ENCODE peak calls at places on chromosomes 16 and 17, in five cellular contexts. One of them, this sample, is unnamed.

GRCh38 chr17:81436294-81436849 is 41.1 kb downstream of the BAHCC1 start:
- DNase-seq in activated CD4-positive, alpha-beta T cell treated with anti-CD3 and anti-CD28 coated beads, Interleukin-2, amount 10 ng/mL, durations not matched to agents 7 days and 5 days: no peak
- DNase-seq in CD8-positive, alpha-beta T cell: no peak
- DNase-seq in body of pancreas: no peak
- DNase-seq in ascending aorta: no peak
- DNase-seq in this sample: no peak

GRCh38 chr16:85352221-85352620 is 239.9 kb upstream of the CIBAR2 start:
- DNase-seq in CD8-positive, alpha-beta T cell: no peak
- DNase-seq in activated CD4-positive, alpha-beta T cell treated with anti-CD3 and anti-CD28 coated beads, Interleukin-2, amount 10 ng/mL, durations not matched to agents 7 days and 5 days: no peak
- DNase-seq in ascending aorta: no peak
- DNase-seq in body of pancreas: no peak
- DNase-seq in this sample: no peak

GRCh38 chr17:15121426-15121825 is 143.7 kb downstream of the PMP22 start:
- DNase-seq in ascending aorta: no peak
- DNase-seq in CD8-positive, alpha-beta T cell: no peak
- DNase-seq in activated CD4-positive, alpha-beta T cell treated with anti-CD3 and anti-CD28 coated beads, Interleukin-2, amount 10 ng/mL, durations not matched to agents 7 days and 5 days: no peak
- DNase-seq in body of pancreas: no peak
- DNase-seq in this sample: no peak

GRCh38 chr16:72493681-72494415 is 321.9 kb upstream of the PMFBP1 start:
- DNase-seq in ascending aorta: no peak
- DNase-seq in body of pancreas: no peak
- DNase-seq in activated CD4-positive, alpha-beta T cell treated with anti-CD3 and anti-CD28 coated beads, Interleukin-2, amount 10 ng/mL, durations not matched to agents 7 days and 5 days: no peak
- DNase-seq in CD8-positive, alpha-beta T cell: no peak
- DNase-seq in this sample: no peak

GRCh38 chr16:11297492-11298142 is 16.5 kb upstream of the PRM1 start:
- DNase-seq in activated CD4-positive, alpha-beta T cell treated with anti-CD3 and anti-CD28 coated beads, Interleukin-2, amount 10 ng/mL, durations not matched to agents 7 days and 5 days: peak; percentile 90
- DNase-seq in body of pancreas: peak; percentile 89
- DNase-seq in CD8-positive, alpha-beta T cell: peak; percentile 60
- DNase-seq in ascending aorta: peak; percentile 85
- DNase-seq in this sample: peak; percentile 86

GRCh38 chr16:17229766-17230165 is 241.0 kb downstream of the XYLT1 start:
- DNase-seq in activated CD4-positive, alpha-beta T cell treated with anti-CD3 and anti-CD28 coated beads, Interleukin-2, amount 10 ng/mL, durations not matched to agents 7 days and 5 days: no peak
- DNase-seq in ascending aorta: no peak
- DNase-seq in CD8-positive, alpha-beta T cell: no peak
- DNase-seq in body of pancreas: no peak
- DNase-seq in this sample: no peak

GRCh38 chr16:85347213-85347591 is 234.9 kb upstream of the CIBAR2 start:
- DNase-seq in body of pancreas: no peak
- DNase-seq in activated CD4-positive, alpha-beta T cell treated with anti-CD3 and anti-CD28 coated beads, Interleukin-2, amount 10 ng/mL, durations not matched to agents 7 days and 5 days: peak; percentile 10
- DNase-seq in ascending aorta: no peak
- DNase-seq in CD8-positive, alpha-beta T cell: no peak
- DNase-seq in this sample: no peak

GRCh38 chr17:33463887-33464286 is 170.8 kb upstream of the ASIC2 start:
- DNase-seq in CD8-positive, alpha-beta T cell: no peak
- DNase-seq in ascending aorta: no peak
- DNase-seq in activated CD4-positive, alpha-beta T cell treated with anti-CD3 and anti-CD28 coated beads, Interleukin-2, amount 10 ng/mL, durations not matched to agents 7 days and 5 days: no peak
- DNase-seq in body of pancreas: no peak
- DNase-seq in this sample: no peak

GRCh38 chr16:19128454-19129210 is 14.9 kb downstream of the ITPRIPL2 start:
- DNase-seq in CD8-positive, alpha-beta T cell: no peak
- DNase-seq in ascending aorta: no peak
- DNase-seq in activated CD4-positive, alpha-beta T cell treated with anti-CD3 and anti-CD28 coated beads, Interleukin-2, amount 10 ng/mL, durations not matched to agents 7 days and 5 days: no peak
- DNase-seq in body of pancreas: no peak
- DNase-seq in this sample: no peak

GRCh38 chr17:79979841-79980215 is 55.8 kb downstream of the TBC1D16 start:
- DNase-seq in body of pancreas: peak; percentile 3
- DNase-seq in activated CD4-positive, alpha-beta T cell treated with anti-CD3 and anti-CD28 coated beads, Interleukin-2, amount 10 ng/mL, durations not matched to agents 7 days and 5 days: no peak
- DNase-seq in ascending aorta: no peak
- DNase-seq in CD8-positive, alpha-beta T cell: no peak
- DNase-seq in this sample: no peak

GRCh38 chr17:45428050-45428953 is 4.4 kb downstream of the ARHGAP27 start:
- DNase-seq in CD8-positive, alpha-beta T cell: peak; percentile 74
- DNase-seq in activated CD4-positive, alpha-beta T cell treated with anti-CD3 and anti-CD28 coated beads, Interleukin-2, amount 10 ng/mL, durations not matched to agents 7 days and 5 days: peak; percentile 79
- DNase-seq in ascending aorta: peak; percentile 82
- DNase-seq in body of pancreas: peak; percentile 83
- DNase-seq in this sample: peak; percentile 73

GRCh38 chr17:70829876-70830275 is 660.5 kb downstream of the KCNJ2 start:
- DNase-seq in CD8-positive, alpha-beta T cell: no peak
- DNase-seq in ascending aorta: no peak
- DNase-seq in activated CD4-positive, alpha-beta T cell treated with anti-CD3 and anti-CD28 coated beads, Interleukin-2, amount 10 ng/mL, durations not matched to agents 7 days and 5 days: no peak
- DNase-seq in body of pancreas: no peak
- DNase-seq in this sample: no peak

GRCh38 chr16:50534556-50534955 is 13.6 kb upstream of the NKD1 start:
- DNase-seq in ascending aorta: peak; percentile 54
- DNase-seq in CD8-positive, alpha-beta T cell: no peak
- DNase-seq in activated CD4-positive, alpha-beta T cell treated with anti-CD3 and anti-CD28 coated beads, Interleukin-2, amount 10 ng/mL, durations not matched to agents 7 days and 5 days: no peak
- DNase-seq in body of pancreas: no peak
- DNase-seq in this sample: no peak

GRCh38 chr16:89195521-89196171 is 4.7 kb downstream of the SLC22A31 start:
- DNase-seq in body of pancreas: no peak
- DNase-seq in activated CD4-positive, alpha-beta T cell treated with anti-CD3 and anti-CD28 coated beads, Interleukin-2, amount 10 ng/mL, durations not matched to agents 7 days and 5 days: no peak
- DNase-seq in ascending aorta: peak; percentile 58
- DNase-seq in CD8-positive, alpha-beta T cell: no peak
- DNase-seq in this sample: no peak

GRCh38 chr17:8830141-8830540 is 31.0 kb upstream of the MFSD6L start:
- DNase-seq in activated CD4-positive, alpha-beta T cell treated with anti-CD3 and anti-CD28 coated beads, Interleukin-2, amount 10 ng/mL, durations not matched to agents 7 days and 5 days: no peak
- DNase-seq in ascending aorta: peak; percentile 15
- DNase-seq in body of pancreas: no peak
- DNase-seq in CD8-positive, alpha-beta T cell: no peak
- DNase-seq in this sample: no peak

GRCh38 chr17:41333098-41333497 is 17.5 kb downstream of the KRT33A start:
- DNase-seq in ascending aorta: no peak
- DNase-seq in CD8-positive, alpha-beta T cell: no peak
- DNase-seq in activated CD4-positive, alpha-beta T cell treated with anti-CD3 and anti-CD28 coated beads, Interleukin-2, amount 10 ng/mL, durations not matched to agents 7 days and 5 days: no peak
- DNase-seq in body of pancreas: no peak
- DNase-seq in this sample: no peak

GRCh38 chr16:68665501-68665900 is 20.4 kb downstream of the CDH3 start:
- DNase-seq in CD8-positive, alpha-beta T cell: no peak
- DNase-seq in ascending aorta: no peak
- DNase-seq in activated CD4-positive, alpha-beta T cell treated with anti-CD3 and anti-CD28 coated beads, Interleukin-2, amount 10 ng/mL, durations not matched to agents 7 days and 5 days: no peak
- DNase-seq in body of pancreas: no peak
- DNase-seq in this sample: no peak

GRCh38 chr16:5069048-5069447 is 2.6 kb upstream of the ALG1 start:
- DNase-seq in activated CD4-positive, alpha-beta T cell treated with anti-CD3 and anti-CD28 coated beads, Interleukin-2, amount 10 ng/mL, durations not matched to agents 7 days and 5 days: no peak
- DNase-seq in body of pancreas: no peak
- DNase-seq in CD8-positive, alpha-beta T cell: no peak
- DNase-seq in ascending aorta: no peak
- DNase-seq in this sample: no peak

GRCh38 chr16:50025544-50025931 is 513 bp downstream of the CNEP1R1 start:
- DNase-seq in CD8-positive, alpha-beta T cell: peak; percentile 2
- DNase-seq in body of pancreas: no peak
- DNase-seq in activated CD4-positive, alpha-beta T cell treated with anti-CD3 and anti-CD28 coated beads, Interleukin-2, amount 10 ng/mL, durations not matched to agents 7 days and 5 days: peak; percentile 37
- DNase-seq in ascending aorta: no peak
- DNase-seq in this sample: no peak

GRCh38 chr17:65191805-65192740 is 54.9 kb downstream of the RGS9 start:
- DNase-seq in ascending aorta: no peak
- DNase-seq in CD8-positive, alpha-beta T cell: no peak
- DNase-seq in body of pancreas: no peak
- DNase-seq in activated CD4-positive, alpha-beta T cell treated with anti-CD3 and anti-CD28 coated beads, Interleukin-2, amount 10 ng/mL, durations not matched to agents 7 days and 5 days: no peak
- DNase-seq in this sample: no peak

GRCh38 chr17:65243838-65244237 is 106.7 kb downstream of the RGS9 start:
- DNase-seq in activated CD4-positive, alpha-beta T cell treated with anti-CD3 and anti-CD28 coated beads, Interleukin-2, amount 10 ng/mL, durations not matched to agents 7 days and 5 days: no peak
- DNase-seq in ascending aorta: peak; percentile 70
- DNase-seq in CD8-positive, alpha-beta T cell: no peak
- DNase-seq in body of pancreas: no peak
- DNase-seq in this sample: no peak

GRCh38 chr17:28370035-28370743 is at the start of gene VTN:
- DNase-seq in activated CD4-positive, alpha-beta T cell treated with anti-CD3 and anti-CD28 coated beads, Interleukin-2, amount 10 ng/mL, durations not matched to agents 7 days and 5 days: no peak
- DNase-seq in ascending aorta: peak; percentile 83
- DNase-seq in CD8-positive, alpha-beta T cell: no peak
- DNase-seq in body of pancreas: peak; percentile 64
- DNase-seq in this sample: no peak

GRCh38 chr16:4760221-4760910 is 6.6 kb downstream of the ZNF500 start:
- DNase-seq in CD8-positive, alpha-beta T cell: no peak
- DNase-seq in ascending aorta: no peak
- DNase-seq in activated CD4-positive, alpha-beta T cell treated with anti-CD3 and anti-CD28 coated beads, Interleukin-2, amount 10 ng/mL, durations not matched to agents 7 days and 5 days: no peak
- DNase-seq in body of pancreas: no peak
- DNase-seq in this sample: no peak

GRCh38 chr16:84044108-84044488 is 1.5 kb upstream of the SLC38A8 start:
- DNase-seq in body of pancreas: peak; percentile 39
- DNase-seq in ascending aorta: no peak
- DNase-seq in activated CD4-positive, alpha-beta T cell treated with anti-CD3 and anti-CD28 coated beads, Interleukin-2, amount 10 ng/mL, durations not matched to agents 7 days and 5 days: no peak
- DNase-seq in CD8-positive, alpha-beta T cell: no peak
- DNase-seq in this sample: no peak

GRCh38 chr17:42463976-42464400 is 5.3 kb downstream of the ATP6V0A1 start:
- DNase-seq in activated CD4-positive, alpha-beta T cell treated with anti-CD3 and anti-CD28 coated beads, Interleukin-2, amount 10 ng/mL, durations not matched to agents 7 days and 5 days: no peak
- DNase-seq in body of pancreas: no peak
- DNase-seq in CD8-positive, alpha-beta T cell: no peak
- DNase-seq in ascending aorta: no peak
- DNase-seq in this sample: no peak

GRCh38 chr17:39139137-39139516 is 12.3 kb downstream of the PLXDC1 start:
- DNase-seq in body of pancreas: no peak
- DNase-seq in CD8-positive, alpha-beta T cell: no peak
- DNase-seq in activated CD4-positive, alpha-beta T cell treated with anti-CD3 and anti-CD28 coated beads, Interleukin-2, amount 10 ng/mL, durations not matched to agents 7 days and 5 days: no peak
- DNase-seq in ascending aorta: no peak
- DNase-seq in this sample: no peak

GRCh38 chr16:86574646-86575045 is 3.7 kb upstream of the FOXL1 start:
- DNase-seq in CD8-positive, alpha-beta T cell: no peak
- DNase-seq in body of pancreas: no peak
- DNase-seq in activated CD4-positive, alpha-beta T cell treated with anti-CD3 and anti-CD28 coated beads, Interleukin-2, amount 10 ng/mL, durations not matched to agents 7 days and 5 days: no peak
- DNase-seq in ascending aorta: no peak
- DNase-seq in this sample: no peak

GRCh38 chr17:39674702-39675389 is 6.6 kb downstream of the PNMT start:
- DNase-seq in CD8-positive, alpha-beta T cell: no peak
- DNase-seq in body of pancreas: peak; percentile 58
- DNase-seq in ascending aorta: no peak
- DNase-seq in activated CD4-positive, alpha-beta T cell treated with anti-CD3 and anti-CD28 coated beads, Interleukin-2, amount 10 ng/mL, durations not matched to agents 7 days and 5 days: no peak
- DNase-seq in this sample: peak; percentile 73

GRCh38 chr16:68636818-68637217 is 8.3 kb upstream of the CDH3 start:
- DNase-seq in ascending aorta: no peak
- DNase-seq in activated CD4-positive, alpha-beta T cell treated with anti-CD3 and anti-CD28 coated beads, Interleukin-2, amount 10 ng/mL, durations not matched to agents 7 days and 5 days: no peak
- DNase-seq in body of pancreas: no peak
- DNase-seq in CD8-positive, alpha-beta T cell: no peak
- DNase-seq in this sample: no peak

GRCh38 chr16:31386157-31386984 is 6.8 kb upstream of the ITGAD start:
- DNase-seq in activated CD4-positive, alpha-beta T cell treated with anti-CD3 and anti-CD28 coated beads, Interleukin-2, amount 10 ng/mL, durations not matched to agents 7 days and 5 days: no peak
- DNase-seq in CD8-positive, alpha-beta T cell: no peak
- DNase-seq in body of pancreas: peak; percentile 70
- DNase-seq in ascending aorta: no peak
- DNase-seq in this sample: no peak

GRCh38 chr17:57862410-57862989 is 12.7 kb upstream of the MRPS23 start:
- DNase-seq in body of pancreas: no peak
- DNase-seq in CD8-positive, alpha-beta T cell: no peak
- DNase-seq in ascending aorta: no peak
- DNase-seq in activated CD4-positive, alpha-beta T cell treated with anti-CD3 and anti-CD28 coated beads, Interleukin-2, amount 10 ng/mL, durations not matched to agents 7 days and 5 days: no peak
- DNase-seq in this sample: no peak

GRCh38 chr17:56715613-56716357 is 117.9 kb downstream of the C17orf67 start:
- DNase-seq in body of pancreas: peak; percentile 84
- DNase-seq in ascending aorta: peak; percentile 89
- DNase-seq in activated CD4-positive, alpha-beta T cell treated with anti-CD3 and anti-CD28 coated beads, Interleukin-2, amount 10 ng/mL, durations not matched to agents 7 days and 5 days: peak; percentile 81
- DNase-seq in CD8-positive, alpha-beta T cell: peak; percentile 60
- DNase-seq in this sample: peak; percentile 83

GRCh38 chr17:67605259-67605912 is 112.3 kb upstream of the NOL11 start:
- DNase-seq in body of pancreas: peak; percentile 80
- DNase-seq in CD8-positive, alpha-beta T cell: no peak
- DNase-seq in activated CD4-positive, alpha-beta T cell treated with anti-CD3 and anti-CD28 coated beads, Interleukin-2, amount 10 ng/mL, durations not matched to agents 7 days and 5 days: no peak
- DNase-seq in ascending aorta: no peak
- DNase-seq in this sample: no peak